ENCODE peak calls at places on chromosomes 13 and 19, in ten cellular contexts. One of them, this sample, is unnamed.

GRCh38 chr19:35557539-35558399 is 5.7 kb downstream of the ATP4A start:
- DNase-seq in BE2C: peak; percentile 99
- DNase-seq in GM12878: no peak
- DNase-seq in brain microvascular endothelial cell: peak; percentile 51
- DNase-seq in PC-3: no peak
- DNase-seq in astrocyte of the spinal cord: peak; percentile 46
- DNase-seq in heart left ventricle: peak; percentile 51
- DNase-seq in BJ: no peak
- DNase-seq in left lung: peak; percentile 91
- DNase-seq in foreskin fibroblast: peak; percentile 82
- DNase-seq in this sample: no peak

GRCh38 chr13:29543230-29544215 is 52.0 kb downstream of the SLC7A1 start:
- DNase-seq in BE2C: peak; percentile 29
- DNase-seq in GM12878: peak; percentile 44
- DNase-seq in brain microvascular endothelial cell: peak; percentile 84
- DNase-seq in PC-3: peak; percentile 6
- DNase-seq in astrocyte of the spinal cord: peak; percentile 49
- DNase-seq in heart left ventricle: no peak
- DNase-seq in BJ: no peak
- DNase-seq in left lung: no peak
- DNase-seq in foreskin fibroblast: peak; percentile 34
- DNase-seq in this sample: no peak

GRCh38 chr13:50594276-50594970 is 249.1 kb downstream of the DLEU7 start:
- DNase-seq in BE2C: peak; percentile 15
- DNase-seq in GM12878: peak; percentile 79
- DNase-seq in brain microvascular endothelial cell: no peak
- DNase-seq in PC-3: no peak
- DNase-seq in astrocyte of the spinal cord: peak; percentile 16
- DNase-seq in heart left ventricle: no peak
- DNase-seq in BJ: no peak
- DNase-seq in left lung: no peak
- DNase-seq in foreskin fibroblast: no peak
- DNase-seq in this sample: no peak

GRCh38 chr13:107977175-107977574 is 238.2 kb downstream of the LIG4 start:
- DNase-seq in BE2C: no peak
- DNase-seq in GM12878: no peak
- DNase-seq in brain microvascular endothelial cell: no peak
- DNase-seq in PC-3: no peak
- DNase-seq in astrocyte of the spinal cord: no peak
- DNase-seq in heart left ventricle: no peak
- DNase-seq in BJ: no peak
- DNase-seq in left lung: no peak
- DNase-seq in foreskin fibroblast: no peak
- DNase-seq in this sample: no peak

GRCh38 chr13:111914241-111915103 is 152.5 kb upstream of the SOX1 start:
- DNase-seq in BE2C: no peak
- DNase-seq in GM12878: no peak
- DNase-seq in brain microvascular endothelial cell: no peak
- DNase-seq in PC-3: no peak
- DNase-seq in astrocyte of the spinal cord: no peak
- DNase-seq in heart left ventricle: no peak
- DNase-seq in BJ: no peak
- DNase-seq in left lung: no peak
- DNase-seq in foreskin fibroblast: no peak
- DNase-seq in this sample: no peak

GRCh38 chr13:101767096-101767495 is 314.6 kb downstream of the ITGBL1 start:
- DNase-seq in BE2C: no peak
- DNase-seq in GM12878: no peak
- DNase-seq in brain microvascular endothelial cell: no peak
- DNase-seq in PC-3: no peak
- DNase-seq in astrocyte of the spinal cord: no peak
- DNase-seq in heart left ventricle: no peak
- DNase-seq in BJ: no peak
- DNase-seq in left lung: no peak
- DNase-seq in foreskin fibroblast: no peak
- DNase-seq in this sample: no peak

GRCh38 chr19:14048439-14049153 is 13.3 kb downstream of the PALM3 start:
- DNase-seq in BE2C: peak; percentile 74
- DNase-seq in GM12878: no peak
- DNase-seq in brain microvascular endothelial cell: peak; percentile 16
- DNase-seq in PC-3: peak; percentile 60
- DNase-seq in astrocyte of the spinal cord: no peak
- DNase-seq in heart left ventricle: peak; percentile 31
- DNase-seq in BJ: no peak
- DNase-seq in left lung: peak; percentile 87
- DNase-seq in foreskin fibroblast: peak; percentile 41
- DNase-seq in this sample: no peak

GRCh38 chr13:99693351-99693750 is 192.1 kb downstream of the TM9SF2 start:
- DNase-seq in BE2C: no peak
- DNase-seq in GM12878: no peak
- DNase-seq in brain microvascular endothelial cell: no peak
- DNase-seq in PC-3: no peak
- DNase-seq in astrocyte of the spinal cord: no peak
- DNase-seq in heart left ventricle: no peak
- DNase-seq in BJ: no peak
- DNase-seq in left lung: no peak
- DNase-seq in foreskin fibroblast: no peak
- DNase-seq in this sample: no peak

GRCh38 chr19:10908380-10908960 is 20.0 kb downstream of the YIPF2 start:
- DNase-seq in BE2C: no peak
- DNase-seq in GM12878: no peak
- DNase-seq in brain microvascular endothelial cell: no peak
- DNase-seq in PC-3: no peak
- DNase-seq in astrocyte of the spinal cord: no peak
- DNase-seq in heart left ventricle: no peak
- DNase-seq in BJ: no peak
- DNase-seq in left lung: no peak
- DNase-seq in foreskin fibroblast: no peak
- DNase-seq in this sample: no peak

GRCh38 chr13:113804017-113804702 is 45.1 kb downstream of the TMEM255B start:
- DNase-seq in BE2C: no peak
- DNase-seq in GM12878: no peak
- DNase-seq in brain microvascular endothelial cell: no peak
- DNase-seq in PC-3: peak; percentile 4
- DNase-seq in astrocyte of the spinal cord: peak; percentile 47
- DNase-seq in heart left ventricle: no peak
- DNase-seq in BJ: no peak
- DNase-seq in left lung: peak; percentile 60
- DNase-seq in foreskin fibroblast: no peak
- DNase-seq in this sample: no peak

GRCh38 chr19:6577410-6578125 is 13.4 kb downstream of the CD70 start:
- DNase-seq in BE2C: no peak
- DNase-seq in GM12878: peak; percentile 96
- DNase-seq in brain microvascular endothelial cell: no peak
- DNase-seq in PC-3: no peak
- DNase-seq in astrocyte of the spinal cord: no peak
- DNase-seq in heart left ventricle: no peak
- DNase-seq in BJ: no peak
- DNase-seq in left lung: no peak
- DNase-seq in foreskin fibroblast: no peak
- DNase-seq in this sample: no peak

GRCh38 chr13:82747331-82747730 is 1134.9 kb downstream of the SLITRK1 start:
- DNase-seq in BE2C: no peak
- DNase-seq in GM12878: no peak
- DNase-seq in brain microvascular endothelial cell: no peak
- DNase-seq in PC-3: no peak
- DNase-seq in astrocyte of the spinal cord: no peak
- DNase-seq in heart left ventricle: no peak
- DNase-seq in BJ: no peak
- DNase-seq in left lung: no peak
- DNase-seq in foreskin fibroblast: no peak
- DNase-seq in this sample: no peak

GRCh38 chr13:27965740-27966640 is 3.1 kb downstream of the CDX2 start:
- DNase-seq in BE2C: no peak
- DNase-seq in GM12878: no peak
- DNase-seq in brain microvascular endothelial cell: no peak
- DNase-seq in PC-3: no peak
- DNase-seq in astrocyte of the spinal cord: no peak
- DNase-seq in heart left ventricle: no peak
- DNase-seq in BJ: no peak
- DNase-seq in left lung: no peak
- DNase-seq in foreskin fibroblast: no peak
- DNase-seq in this sample: no peak

GRCh38 chr13:52348081-52348480 is 57.9 kb downstream of the THSD1 start:
- DNase-seq in BE2C: no peak
- DNase-seq in GM12878: no peak
- DNase-seq in brain microvascular endothelial cell: peak; percentile 82
- DNase-seq in PC-3: no peak
- DNase-seq in astrocyte of the spinal cord: peak; percentile 84
- DNase-seq in heart left ventricle: no peak
- DNase-seq in BJ: peak; percentile 73
- DNase-seq in left lung: no peak
- DNase-seq in foreskin fibroblast: peak; percentile 85
- DNase-seq in this sample: peak; percentile 70

GRCh38 chr19:11111117-11111770 is 22.0 kb downstream of the LDLR start:
- DNase-seq in BE2C: no peak
- DNase-seq in GM12878: no peak
- DNase-seq in brain microvascular endothelial cell: no peak
- DNase-seq in PC-3: no peak
- DNase-seq in astrocyte of the spinal cord: no peak
- DNase-seq in heart left ventricle: no peak
- DNase-seq in BJ: no peak
- DNase-seq in left lung: no peak
- DNase-seq in foreskin fibroblast: no peak
- DNase-seq in this sample: no peak

GRCh38 chr19:23991170-23991569 is 76.5 kb downstream of the ZNF726 start:
- DNase-seq in BE2C: no peak
- DNase-seq in GM12878: no peak
- DNase-seq in brain microvascular endothelial cell: peak; percentile 8
- DNase-seq in PC-3: peak; percentile 98
- DNase-seq in astrocyte of the spinal cord: no peak
- DNase-seq in heart left ventricle: no peak
- DNase-seq in BJ: no peak
- DNase-seq in left lung: no peak
- DNase-seq in foreskin fibroblast: no peak
- DNase-seq in this sample: no peak

GRCh38 chr19:45250832-45251451 is at the start of gene MARK4:
- DNase-seq in BE2C: peak; percentile 70
- DNase-seq in GM12878: no peak
- DNase-seq in brain microvascular endothelial cell: peak; percentile 17
- DNase-seq in PC-3: peak; percentile 54
- DNase-seq in astrocyte of the spinal cord: peak; percentile 48
- DNase-seq in heart left ventricle: peak; percentile 64
- DNase-seq in BJ: no peak
- DNase-seq in left lung: peak; percentile 89
- DNase-seq in foreskin fibroblast: peak; percentile 75
- DNase-seq in this sample: no peak

GRCh38 chr19:43651758-43652545 is 12.3 kb upstream of the CADM4 start:
- DNase-seq in BE2C: peak; percentile 63
- DNase-seq in GM12878: no peak
- DNase-seq in brain microvascular endothelial cell: peak; percentile 48
- DNase-seq in PC-3: peak; percentile 59
- DNase-seq in astrocyte of the spinal cord: peak; percentile 62
- DNase-seq in heart left ventricle: peak; percentile 48
- DNase-seq in BJ: peak; percentile 1
- DNase-seq in left lung: peak; percentile 9
- DNase-seq in foreskin fibroblast: peak; percentile 78
- DNase-seq in this sample: no peak

GRCh38 chr13:110185696-110186095 is 121.3 kb downstream of the COL4A1 start:
- DNase-seq in BE2C: no peak
- DNase-seq in GM12878: no peak
- DNase-seq in brain microvascular endothelial cell: peak; percentile 92
- DNase-seq in PC-3: no peak
- DNase-seq in astrocyte of the spinal cord: peak; percentile 61
- DNase-seq in heart left ventricle: no peak
- DNase-seq in BJ: peak; percentile 59
- DNase-seq in left lung: no peak
- DNase-seq in foreskin fibroblast: no peak
- DNase-seq in this sample: peak; percentile 61

GRCh38 chr13:23765531-23765930 is 123.7 kb downstream of the MIPEP start:
- DNase-seq in BE2C: no peak
- DNase-seq in GM12878: no peak
- DNase-seq in brain microvascular endothelial cell: no peak
- DNase-seq in PC-3: no peak
- DNase-seq in astrocyte of the spinal cord: no peak
- DNase-seq in heart left ventricle: no peak
- DNase-seq in BJ: no peak
- DNase-seq in left lung: no peak
- DNase-seq in foreskin fibroblast: no peak
- DNase-seq in this sample: no peak

GRCh38 chr19:32877977-32878745 is 8.6 kb upstream of the SLC7A9 start:
- DNase-seq in BE2C: no peak
- DNase-seq in GM12878: no peak
- DNase-seq in brain microvascular endothelial cell: no peak
- DNase-seq in PC-3: no peak
- DNase-seq in astrocyte of the spinal cord: no peak
- DNase-seq in heart left ventricle: no peak
- DNase-seq in BJ: no peak
- DNase-seq in left lung: no peak
- DNase-seq in foreskin fibroblast: no peak
- DNase-seq in this sample: no peak

GRCh38 chr13:54733639-54734038 is 1705.0 kb downstream of the OLFM4 start:
- DNase-seq in BE2C: no peak
- DNase-seq in GM12878: no peak
- DNase-seq in brain microvascular endothelial cell: no peak
- DNase-seq in PC-3: no peak
- DNase-seq in astrocyte of the spinal cord: no peak
- DNase-seq in heart left ventricle: no peak
- DNase-seq in BJ: no peak
- DNase-seq in left lung: no peak
- DNase-seq in foreskin fibroblast: no peak
- DNase-seq in this sample: no peak
- TF ChIP-seq CTCF in BE2C: peak; percentile 13
- TF ChIP-seq CTCF in GM12878: no peak
- TF ChIP-seq CTCF in brain microvascular endothelial cell: no peak
- TF ChIP-seq CTCF in PC-3: no peak
- TF ChIP-seq CTCF in astrocyte of the spinal cord: no peak
- TF ChIP-seq CTCF in heart left ventricle: no peak
- TF ChIP-seq CTCF in BJ: no peak
- TF ChIP-seq CTCF in left lung: no peak
- TF ChIP-seq CTCF in foreskin fibroblast: no peak
- TF ChIP-seq CTCF in this sample: no peak

GRCh38 chr19:19170053-19170945 is at the start of gene MEF2B:
- DNase-seq in BE2C: peak; percentile 95
- DNase-seq in GM12878: no peak
- DNase-seq in brain microvascular endothelial cell: peak; percentile 56
- DNase-seq in PC-3: peak; percentile 55
- DNase-seq in astrocyte of the spinal cord: peak; percentile 55
- DNase-seq in heart left ventricle: peak; percentile 81
- DNase-seq in BJ: no peak
- DNase-seq in left lung: peak; percentile 94
- DNase-seq in foreskin fibroblast: peak; percentile 86
- DNase-seq in this sample: no peak
- H3K4me3 ChIP-seq in BE2C: peak within 1 kb of the TSS; percentile 17
- H3K4me3 ChIP-seq in GM12878: peak within 1 kb of the TSS; percentile 89
- H3K4me3 ChIP-seq in brain microvascular endothelial cell: no peak within 1 kb of the TSS
- H3K4me3 ChIP-seq in PC-3: no peak within 1 kb of the TSS
- H3K4me3 ChIP-seq in astrocyte of the spinal cord: no peak within 1 kb of the TSS
- H3K4me3 ChIP-seq in heart left ventricle: peak within 1 kb of the TSS; percentile 48
- H3K4me3 ChIP-seq in BJ: peak within 1 kb of the TSS; percentile 23
- H3K4me3 ChIP-seq in left lung: no peak within 1 kb of the TSS
- H3K4me3 ChIP-seq in foreskin fibroblast: no peak within 1 kb of the TSS
- H3K4me3 ChIP-seq in this sample: peak within 1 kb of the TSS; percentile 23

GRCh38 chr13:94224670-94225069 is 254.8 kb downstream of the DCT start:
- DNase-seq in BE2C: no peak
- DNase-seq in GM12878: no peak
- DNase-seq in brain microvascular endothelial cell: no peak
- DNase-seq in PC-3: no peak
- DNase-seq in astrocyte of the spinal cord: no peak
- DNase-seq in heart left ventricle: no peak
- DNase-seq in BJ: no peak
- DNase-seq in left lung: no peak
- DNase-seq in foreskin fibroblast: no peak
- DNase-seq in this sample: no peak
- TF ChIP-seq CTCF in BE2C: peak; percentile 20
- TF ChIP-seq CTCF in GM12878: no peak
- TF ChIP-seq CTCF in brain microvascular endothelial cell: peak; percentile 11
- TF ChIP-seq CTCF in PC-3: peak; percentile 19
- TF ChIP-seq CTCF in astrocyte of the spinal cord: no peak
- TF ChIP-seq CTCF in heart left ventricle: no peak
- TF ChIP-seq CTCF in BJ: no peak
- TF ChIP-seq CTCF in left lung: no peak
- TF ChIP-seq CTCF in foreskin fibroblast: no peak
- TF ChIP-seq CTCF in this sample: no peak

GRCh38 chr19:30216453-30216852 is 155.7 kb upstream of the ZNF536 start:
- DNase-seq in BE2C: no peak
- DNase-seq in GM12878: no peak
- DNase-seq in brain microvascular endothelial cell: no peak
- DNase-seq in PC-3: no peak
- DNase-seq in astrocyte of the spinal cord: no peak
- DNase-seq in heart left ventricle: no peak
- DNase-seq in BJ: no peak
- DNase-seq in left lung: no peak
- DNase-seq in foreskin fibroblast: no peak
- DNase-seq in this sample: no peak
- H3K4me3 ChIP-seq in BE2C: no peak overlapping the region
- H3K4me3 ChIP-seq in GM12878: no peak overlapping the region
- H3K4me3 ChIP-seq in brain microvascular endothelial cell: no peak overlapping the region
- H3K4me3 ChIP-seq in PC-3: no peak overlapping the region
- H3K4me3 ChIP-seq in astrocyte of the spinal cord: no peak overlapping the region
- H3K4me3 ChIP-seq in heart left ventricle: no peak overlapping the region
- H3K4me3 ChIP-seq in BJ: no peak overlapping the region
- H3K4me3 ChIP-seq in left lung: no peak overlapping the region
- H3K4me3 ChIP-seq in foreskin fibroblast: no peak overlapping the region
- H3K4me3 ChIP-seq in this sample: no peak overlapping the region

This sample was measured in AG04449.